ENCODE peak calls at places on chromosomes 16 and 17, in ten cellular contexts. M is choroid plexus epithelial cell, L is prostate gland, C is Peyer's patch, T is GM23338, R is esophagus squamous epithelium, D is aorta, P is foreskin fibroblast, O is psoas muscle, W is AG09309. N is an unnamed sample.

GRCh38 chr16:47713225-47713595 is 252.1 kb downstream of the PHKB start:
- DNase-seq in C (no peak), D (no peak), O (no peak), W (no peak), R (no peak), T (no peak), P (peak; percentile 66), L (no peak), M (peak; percentile 58), N (peak; percentile 20)

GRCh38 chr17:3773511-3773910 is 27.5 kb downstream of the ITGAE start:
- DNase-seq in W (no peak), T (no peak), O (no peak), L (no peak), M (peak; percentile 58), R (no peak), C (no peak), P (peak; percentile 45), D (no peak), N (no peak)

GRCh38 chr17:44556114-44556853 is 1.0 kb upstream of the FZD2 start:
- DNase-seq in W (no peak), L (no peak), P (peak; percentile 37), T (peak; percentile 98), D (no peak), M (peak; percentile 70), R (no peak), C (peak; percentile 71), O (no peak), N (peak; percentile 68)

GRCh38 chr17:40981115-40981514 is 3.0 kb downstream of the KRT40 start:
- DNase-seq in W (no peak), C (no peak), T (no peak), D (no peak), P (no peak), L (no peak), R (no peak), M (no peak), O (no peak), N (no peak)

GRCh38 chr17:72569193-72569946 is 448.6 kb downstream of the SOX9 start:
- DNase-seq in D (no peak), T (no peak), P (no peak), L (no peak), C (no peak), O (no peak), M (no peak), W (no peak), R (no peak), N (no peak)

GRCh38 chr17:6027342-6028024 is 42.7 kb upstream of the WSCD1 start:
- DNase-seq in R (no peak), D (no peak), T (no peak), O (no peak), M (no peak), L (no peak), W (no peak), P (no peak), C (no peak), N (no peak)

GRCh38 chr16:20137194-20137593 is 63.5 kb upstream of the GPR139 start:
- DNase-seq in R (no peak), O (no peak), P (no peak), C (no peak), L (no peak), M (no peak), W (no peak), T (peak; percentile 39), D (no peak), N (no peak)

GRCh38 chr16:21203155-21203797 is 8.1 kb downstream of the ZP2 start:
- DNase-seq in M (no peak), D (no peak), C (peak; percentile 59), R (no peak), O (no peak), L (no peak), T (no peak), P (no peak), W (no peak), N (no peak)

GRCh38 chr17:76273435-76273921 is 8.3 kb downstream of the UBALD2 start:
- DNase-seq in T (no peak), M (no peak), P (no peak), O (no peak), D (no peak), C (no peak), L (no peak), R (no peak), W (no peak), N (no peak)

GRCh38 chr17:4676777-4677176 is 27.2 kb downstream of the PELP1 start:
- DNase-seq in C (no peak), P (no peak), M (no peak), W (no peak), R (no peak), L (no peak), D (no peak), O (no peak), T (no peak), N (no peak)

DNA sequence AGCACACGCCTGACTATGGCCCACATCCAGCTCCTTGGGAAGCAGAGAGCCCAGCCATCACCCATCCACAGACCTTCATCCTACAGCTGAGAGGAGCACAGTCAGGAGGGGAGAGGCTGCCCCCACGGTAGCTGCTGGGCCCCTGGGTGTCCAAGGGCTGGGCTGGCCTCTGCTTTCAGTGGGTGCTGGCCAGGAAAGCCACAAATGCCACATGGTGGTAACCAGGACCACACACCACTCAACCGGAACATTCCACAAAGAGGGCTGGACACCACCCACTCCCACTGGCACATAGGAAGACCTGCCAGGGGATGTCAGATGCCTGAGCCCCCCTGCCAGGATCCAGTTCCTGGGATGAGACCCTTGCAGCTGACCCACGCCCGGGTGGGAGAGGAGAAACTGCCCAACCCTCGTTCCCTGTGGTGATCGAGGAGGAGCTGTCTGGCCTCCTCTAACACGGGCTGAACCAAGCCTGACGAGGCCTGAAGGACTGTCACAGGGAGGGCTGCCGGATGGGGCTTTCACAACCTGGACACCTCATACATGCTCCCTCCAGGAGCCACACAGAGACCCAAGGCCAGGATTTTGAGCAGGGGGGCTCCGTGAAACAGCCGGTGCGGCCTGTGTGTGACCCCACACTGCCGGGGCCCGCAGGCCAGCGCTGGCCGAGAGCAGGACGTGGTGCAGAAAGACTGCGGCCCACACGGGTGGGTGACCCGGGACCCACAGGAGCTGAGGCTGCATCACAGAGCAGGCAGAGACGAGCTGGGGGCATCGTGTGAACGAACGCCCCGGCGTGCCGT is 30.7 kb downstream of the PIEZO1 start:
- DNase-seq in W (no peak), R (no peak), M (no peak), D (no peak), P (no peak), O (no peak), T (no peak), L (no peak), C (no peak), N (no peak)
- H3K4me3 ChIP-seq in W (no peak overlapping the region), R (no peak overlapping the region), M (no peak overlapping the region), D (no peak overlapping the region), P (no peak overlapping the region), O (no peak overlapping the region), T (no peak overlapping the region), L (no peak overlapping the region), C (no peak overlapping the region), N (no peak overlapping the region)

GRCh38 chr17:79799538-79800324 is 2.9 kb upstream of the CBX8 start:
- DNase-seq in R (no peak), D (no peak), P (no peak), L (no peak), T (no peak), C (no peak), W (no peak), O (no peak), M (no peak), N (peak; percentile 31)

GRCh38 chr17:79797492-79798295 is 817 bp upstream of the CBX8 start:
- DNase-seq in P (no peak), L (no peak), M (no peak), C (no peak), T (no peak), R (no peak), D (no peak), O (peak; percentile 65), W (no peak), N (no peak)

GRCh38 chr17:79799174-79799537 is 2.3 kb upstream of the CBX8 start:
- DNase-seq in O (no peak), C (no peak), T (no peak), W (no peak), P (no peak), R (no peak), L (no peak), D (no peak), M (no peak), N (no peak)

GRCh38 chr17:79796570-79797491 is at the start of gene CBX8:
- DNase-seq in D (peak; percentile 100), W (peak; percentile 96), O (peak; percentile 100), T (peak; percentile 100), P (peak; percentile 99), M (peak; percentile 100), R (peak; percentile 96), C (peak; percentile 100), L (peak; percentile 99), N (peak; percentile 99)

GRCh38 chr17:79798296-79799173 is 1.7 kb upstream of the CBX8 start:
- DNase-seq in R (no peak), L (no peak), D (no peak), T (peak; percentile 49), O (peak; percentile 58), P (no peak), W (no peak), M (no peak), C (no peak), N (no peak)
- H3K4me3 ChIP-seq in R (peak overlapping the region; percentile 87), L (peak overlapping the region; percentile 70), D (no peak overlapping the region), T (peak overlapping the region; percentile 51), O (peak overlapping the region; percentile 79), P (peak overlapping the region; percentile 75), W (no peak overlapping the region), M (peak overlapping the region; percentile 67), C (peak overlapping the region; percentile 79), N (peak overlapping the region; percentile 51)

GRCh38 chr16:84294196-84295142 is at the start of gene WFDC1:
- DNase-seq in L (no peak), T (peak; percentile 43), O (no peak), W (no peak), M (peak; percentile 14), R (no peak), D (peak; percentile 83), C (no peak), P (peak; percentile 29), N (no peak)

GRCh38 chr16:84298376-84298899 is 3.8 kb downstream of the WFDC1 start:
- DNase-seq in T (no peak), L (no peak), W (no peak), O (no peak), D (no peak), P (no peak), R (no peak), M (no peak), C (no peak), N (no peak)

GRCh38 chr16:84292032-84292431 is 2.6 kb upstream of the WFDC1 start:
- DNase-seq in R (no peak), C (no peak), M (peak; percentile 18), O (no peak), L (no peak), T (peak; percentile 34), P (no peak), W (no peak), D (no peak), N (no peak)

GRCh38 chr16:84293406-84293805 is 1.3 kb upstream of the WFDC1 start:
- DNase-seq in C (no peak), M (no peak), R (no peak), L (no peak), O (no peak), D (no peak), T (no peak), P (no peak), W (no peak), N (no peak)

GRCh38 chr16:84295203-84295850 is 649 bp downstream of the WFDC1 start:
- DNase-seq in D (no peak), C (no peak), W (no peak), P (no peak), M (no peak), T (no peak), R (no peak), L (no peak), O (no peak), N (no peak)
- H3K4me3 ChIP-seq in D (peak overlapping the region; percentile 4), C (no peak overlapping the region), W (peak overlapping the region; percentile 18), P (peak overlapping the region; percentile 33), M (no peak overlapping the region), T (no peak overlapping the region), R (peak overlapping the region; percentile 14), L (no peak overlapping the region), O (peak overlapping the region; percentile 51), N (no peak overlapping the region)

GRCh38 chr17:38568274-38568673 is 37.5 kb downstream of the SRCIN1 start:
- DNase-seq in O (no peak), M (no peak), C (no peak), R (no peak), W (no peak), D (no peak), L (no peak), P (no peak), T (peak; percentile 64), N (no peak)
- H3K4me3 ChIP-seq in O (no peak overlapping the region), M (no peak overlapping the region), C (no peak overlapping the region), R (no peak overlapping the region), W (no peak overlapping the region), D (no peak overlapping the region), L (no peak overlapping the region), P (no peak overlapping the region), T (no peak overlapping the region), N (no peak overlapping the region)

N was measured in Jurkat, Clone E6-1.